ENCODE peak calls at places on chromosomes 6 and 20, in five cellular contexts. One of them, this sample, is unnamed.

GRCh38 chr20:35837577-35838195 is 65.9 kb downstream of the PHF20 start:
- DNase-seq in kidney: no peak
- DNase-seq in T follicular helper cell: no peak
- DNase-seq in astrocyte: peak; percentile 47
- DNase-seq in fibroblast of the aortic adventitia: peak; percentile 43
- DNase-seq in this sample: no peak

GRCh38 chr6:104921896-104922295 is 35.0 kb upstream of the LIN28B start:
- DNase-seq in kidney: no peak
- DNase-seq in T follicular helper cell: no peak
- DNase-seq in astrocyte: no peak
- DNase-seq in fibroblast of the aortic adventitia: no peak
- DNase-seq in this sample: no peak

GRCh38 chr6:80642452-80642851 is 536.0 kb downstream of the BCKDHB start:
- DNase-seq in kidney: no peak
- DNase-seq in T follicular helper cell: no peak
- DNase-seq in astrocyte: peak; percentile 67
- DNase-seq in fibroblast of the aortic adventitia: peak; percentile 54
- DNase-seq in this sample: no peak

GRCh38 chr6:97925504-97925903 is 642.5 kb upstream of the MMS22L start:
- DNase-seq in kidney: no peak
- DNase-seq in T follicular helper cell: no peak
- DNase-seq in astrocyte: no peak
- DNase-seq in fibroblast of the aortic adventitia: no peak
- DNase-seq in this sample: no peak

GRCh38 chr6:72824833-72825232 is 203.0 kb downstream of the KCNQ5 start:
- DNase-seq in kidney: no peak
- DNase-seq in T follicular helper cell: no peak
- DNase-seq in astrocyte: no peak
- DNase-seq in fibroblast of the aortic adventitia: no peak
- DNase-seq in this sample: no peak

GRCh38 chr6:136767583-136768307 is 24.5 kb downstream of the MAP3K5 start:
- DNase-seq in kidney: no peak
- DNase-seq in T follicular helper cell: no peak
- DNase-seq in astrocyte: no peak
- DNase-seq in fibroblast of the aortic adventitia: no peak
- DNase-seq in this sample: no peak

GRCh38 chr6:90249044-90249443 is 47.6 kb downstream of the BACH2 start:
- DNase-seq in kidney: no peak
- DNase-seq in T follicular helper cell: no peak
- DNase-seq in astrocyte: no peak
- DNase-seq in fibroblast of the aortic adventitia: no peak
- DNase-seq in this sample: no peak

GRCh38 chr6:160221423-160221822 is 37.2 kb downstream of the SLC22A2 start:
- DNase-seq in kidney: no peak
- DNase-seq in T follicular helper cell: no peak
- DNase-seq in astrocyte: no peak
- DNase-seq in fibroblast of the aortic adventitia: no peak
- DNase-seq in this sample: no peak

GRCh38 chr6:139764498-139764986 is 390.1 kb upstream of the CITED2 start:
- DNase-seq in kidney: no peak
- DNase-seq in T follicular helper cell: no peak
- DNase-seq in astrocyte: peak; percentile 99
- DNase-seq in fibroblast of the aortic adventitia: peak; percentile 94
- DNase-seq in this sample: no peak

GRCh38 chr6:8246403-8246802 is 144.1 kb upstream of the EEF1E1 start:
- DNase-seq in kidney: no peak
- DNase-seq in T follicular helper cell: no peak
- DNase-seq in astrocyte: no peak
- DNase-seq in fibroblast of the aortic adventitia: no peak
- DNase-seq in this sample: no peak

GRCh38 chr6:41073968-41074691 is 1.4 kb downstream of the NFYA start:
- DNase-seq in kidney: no peak
- DNase-seq in T follicular helper cell: no peak
- DNase-seq in astrocyte: peak; percentile 35
- DNase-seq in fibroblast of the aortic adventitia: peak; percentile 82
- DNase-seq in this sample: no peak

GRCh38 chr20:64131406-64131805 is 24.0 kb upstream of the NPBWR2 start:
- DNase-seq in kidney: peak; percentile 54
- DNase-seq in T follicular helper cell: no peak
- DNase-seq in astrocyte: no peak
- DNase-seq in fibroblast of the aortic adventitia: peak; percentile 2
- DNase-seq in this sample: no peak

GRCh38 chr6:144749263-144749662 is 464.1 kb downstream of the UTRN start:
- DNase-seq in kidney: no peak
- DNase-seq in T follicular helper cell: no peak
- DNase-seq in astrocyte: no peak
- DNase-seq in fibroblast of the aortic adventitia: no peak
- DNase-seq in this sample: no peak

GRCh38 chr6:158666637-158667359 is 16.9 kb downstream of the SYTL3 start:
- DNase-seq in kidney: no peak
- DNase-seq in T follicular helper cell: no peak
- DNase-seq in astrocyte: peak; percentile 20
- DNase-seq in fibroblast of the aortic adventitia: peak; percentile 22
- DNase-seq in this sample: no peak

GRCh38 chr20:23161968-23162696 is 76.0 kb upstream of the CD93 start:
- DNase-seq in kidney: peak; percentile 87
- DNase-seq in T follicular helper cell: no peak
- DNase-seq in astrocyte: peak; percentile 71
- DNase-seq in fibroblast of the aortic adventitia: peak; percentile 60
- DNase-seq in this sample: no peak

GRCh38 chr20:33947709-33948295 is 45.9 kb upstream of the RALY start:
- DNase-seq in kidney: no peak
- DNase-seq in T follicular helper cell: peak; percentile 5
- DNase-seq in astrocyte: no peak
- DNase-seq in fibroblast of the aortic adventitia: peak; percentile 30
- DNase-seq in this sample: peak; percentile 27

GRCh38 chr6:151307501-151307900 is 67.7 kb downstream of the AKAP12 start:
- DNase-seq in kidney: no peak
- DNase-seq in T follicular helper cell: no peak
- DNase-seq in astrocyte: no peak
- DNase-seq in fibroblast of the aortic adventitia: no peak
- DNase-seq in this sample: no peak

GRCh38 chr20:58393299-58393698 is 4.3 kb downstream of the VAPB start:
- DNase-seq in kidney: no peak
- DNase-seq in T follicular helper cell: no peak
- DNase-seq in astrocyte: peak; percentile 48
- DNase-seq in fibroblast of the aortic adventitia: peak; percentile 50
- DNase-seq in this sample: no peak

GRCh38 chr20:25057234-25058050 is 497 bp downstream of the ACSS1 start:
- DNase-seq in kidney: peak; percentile 93
- DNase-seq in T follicular helper cell: peak; percentile 69
- DNase-seq in astrocyte: no peak
- DNase-seq in fibroblast of the aortic adventitia: peak; percentile 24
- DNase-seq in this sample: no peak

This sample was measured in neuronal stem cell.